ENCODE peak calls at places on chromosomes 6 and 20, in four cellular contexts. One of them, this sample, is unnamed. For H3K27me3, the result is how much of the 10 kb centered on the place peaks cover.

GRCh38 chr6:3919130-3919628 is 70.0 kb downstream of the FAM50B start:
- DNase-seq in HCT116: no peak
- DNase-seq in K562: no peak
- DNase-seq in HepG2: no peak
- DNase-seq in this sample: no peak

GRCh38 chr6:126145386-126145785 is 159.0 kb downstream of the TRMT11 start:
- DNase-seq in HepG2: no peak
- DNase-seq in K562: no peak
- DNase-seq in HCT116: no peak
- DNase-seq in this sample: no peak

GRCh38 chr20:44026932-44027685 is 112.5 kb downstream of the TOX2 start:
- DNase-seq in K562: no peak
- DNase-seq in HepG2: no peak
- DNase-seq in HCT116: no peak
- DNase-seq in this sample: no peak

GRCh38 chr6:31063906-31064435 is 48.4 kb downstream of the C6orf15 start:
- DNase-seq in K562: no peak
- DNase-seq in HCT116: no peak
- DNase-seq in HepG2: no peak
- DNase-seq in this sample: no peak

GRCh38 chr20:61665746-61666470 is 399.8 kb downstream of the TAF4 start:
- DNase-seq in HCT116: no peak
- DNase-seq in K562: no peak
- DNase-seq in HepG2: no peak
- DNase-seq in this sample: no peak

GRCh38 chr20:13996265-13996664 is 949 bp downstream of the MACROD2 start:
- DNase-seq in K562: no peak
- DNase-seq in HCT116: no peak
- DNase-seq in HepG2: no peak
- DNase-seq in this sample: no peak

GRCh38 chr20:46030290-46031013 is 1.4 kb downstream of the SLC12A5 start:
- DNase-seq in K562: no peak
- DNase-seq in HepG2: no peak
- DNase-seq in HCT116: no peak
- DNase-seq in this sample: no peak

GRCh38 chr6:113632220-113632864 is 224.8 kb upstream of the MARCKS start:
- DNase-seq in K562: no peak
- DNase-seq in HCT116: peak
- DNase-seq in HepG2: peak
- DNase-seq in this sample: peak

GRCh38 chr20:44050925-44051660 is 135.9 kb downstream of the JPH2 start:
- DNase-seq in HepG2: no peak
- DNase-seq in HCT116: no peak
- DNase-seq in K562: no peak
- DNase-seq in this sample: no peak

GRCh38 chr6:125795301-125795700 is 4.5 kb downstream of the NCOA7 start:
- DNase-seq in HepG2: no peak
- DNase-seq in HCT116: no peak
- DNase-seq in K562: no peak
- DNase-seq in this sample: no peak

GRCh38 chr20:37388831-37389230 is 42.9 kb downstream of the SRC start:
- DNase-seq in HCT116: no peak
- DNase-seq in HepG2: no peak
- DNase-seq in K562: no peak
- DNase-seq in this sample: no peak

GRCh38 chr6:6699741-6700367 is 111.3 kb downstream of the LY86 start:
- DNase-seq in HCT116: peak
- DNase-seq in HepG2: no peak
- DNase-seq in K562: peak
- DNase-seq in this sample: no peak

GRCh38 chr6:161273356-161273751 is 507 bp downstream of the AGPAT4 start:
- DNase-seq in HCT116: peak
- DNase-seq in HepG2: no peak
- DNase-seq in K562: no peak
- DNase-seq in this sample: no peak

GRCh38 chr6:24963887-24964570 is 28.3 kb upstream of the RIPOR2 start:
- DNase-seq in HepG2: no peak
- DNase-seq in K562: no peak
- DNase-seq in HCT116: no peak
- DNase-seq in this sample: no peak

GRCh38 chr20:12113468-12114371 is 196.0 kb downstream of the BTBD3 start:
- DNase-seq in K562: no peak
- DNase-seq in HepG2: no peak
- DNase-seq in HCT116: no peak
- DNase-seq in this sample: no peak

GRCh38 chr20:40192529-40192928 is 496.5 kb downstream of the MAFB start:
- DNase-seq in HCT116: no peak
- DNase-seq in HepG2: no peak
- DNase-seq in K562: no peak
- DNase-seq in this sample: no peak

DNA sequence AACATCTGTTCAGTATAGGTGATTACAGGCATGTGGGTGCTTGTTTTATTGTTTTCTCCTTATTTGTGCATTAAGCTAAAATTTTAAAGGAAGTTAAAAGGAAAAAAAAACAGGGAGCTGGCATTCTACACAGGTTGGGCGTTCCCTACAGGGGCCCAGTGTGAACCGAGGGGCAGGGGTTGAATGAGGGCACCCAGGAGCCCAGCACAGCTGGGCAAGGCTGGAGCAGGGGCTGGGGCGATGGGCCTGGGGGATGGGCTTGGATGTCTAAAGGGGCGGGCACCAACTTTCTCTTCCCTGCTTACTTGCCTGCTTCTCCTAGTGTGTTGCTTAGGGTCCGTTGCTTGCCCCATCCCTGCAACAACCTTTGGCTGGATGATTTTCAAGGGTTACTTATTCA is 230.2 kb upstream of the RNF24 start:
- DNase-seq in HCT116: no peak
- DNase-seq in K562: no peak
- DNase-seq in HepG2: no peak
- DNase-seq in this sample: no peak
- H3K27me3 ChIP-seq in HCT116: under half
- H3K27me3 ChIP-seq in K562: under half
- H3K27me3 ChIP-seq in HepG2: under half
- H3K27me3 ChIP-seq in this sample: under half

GRCh38 chr20:54624701-54625472 is 149.5 kb downstream of the DOK5 start:
- DNase-seq in HCT116: no peak
- DNase-seq in K562: no peak
- DNase-seq in HepG2: no peak
- DNase-seq in this sample: no peak
- TF ChIP-seq TCF7L2 in HCT116: no peak
- TF ChIP-seq TCF7L2 in K562: no peak
- TF ChIP-seq TCF7L2 in HepG2: no peak
- TF ChIP-seq TCF7L2 in this sample: no peak

DNA sequence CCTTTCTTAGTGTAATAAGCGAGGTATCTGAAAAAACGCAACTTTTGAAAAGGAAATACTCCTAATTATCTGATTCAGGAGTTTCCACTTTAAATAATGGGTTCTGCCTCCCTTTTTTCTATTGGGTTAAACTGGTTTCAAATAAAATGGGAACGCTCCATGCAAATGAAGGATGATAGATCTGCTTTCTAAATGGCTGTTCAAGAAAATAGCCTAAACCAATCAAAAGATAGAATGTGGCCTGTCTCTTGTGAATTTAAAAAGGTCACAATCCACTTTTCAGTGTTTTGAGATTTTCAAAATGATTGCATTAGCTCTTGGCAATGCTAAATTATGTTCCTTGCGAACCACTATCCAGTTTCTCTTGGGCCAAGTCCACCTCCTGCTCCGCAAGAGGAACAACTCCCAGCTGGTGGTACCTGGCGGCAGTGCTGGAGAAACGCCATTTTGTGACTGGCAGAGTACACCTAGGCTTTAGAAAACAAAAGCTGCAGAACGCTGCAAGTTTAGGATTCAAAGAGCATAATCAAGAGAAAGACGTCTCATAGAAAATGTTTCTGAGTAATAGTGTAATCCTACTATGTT is 56.8 kb downstream of the TRIM38 start:
- DNase-seq in HepG2: no peak
- DNase-seq in HCT116: no peak
- DNase-seq in K562: no peak
- DNase-seq in this sample: no peak
- H3K4me3 ChIP-seq in HepG2: no peak
- H3K4me3 ChIP-seq in HCT116: no peak
- H3K4me3 ChIP-seq in K562: no peak
- H3K4me3 ChIP-seq in this sample: peak

GRCh38 chr6:104928141-104928540 is 28.8 kb upstream of the LIN28B start:
- DNase-seq in HCT116: no peak
- DNase-seq in HepG2: no peak
- DNase-seq in K562: no peak
- DNase-seq in this sample: no peak

GRCh38 chr6:104929348-104929747 is 27.6 kb upstream of the LIN28B start:
- DNase-seq in HepG2: no peak
- DNase-seq in HCT116: no peak
- DNase-seq in K562: no peak
- DNase-seq in this sample: no peak

DNA sequence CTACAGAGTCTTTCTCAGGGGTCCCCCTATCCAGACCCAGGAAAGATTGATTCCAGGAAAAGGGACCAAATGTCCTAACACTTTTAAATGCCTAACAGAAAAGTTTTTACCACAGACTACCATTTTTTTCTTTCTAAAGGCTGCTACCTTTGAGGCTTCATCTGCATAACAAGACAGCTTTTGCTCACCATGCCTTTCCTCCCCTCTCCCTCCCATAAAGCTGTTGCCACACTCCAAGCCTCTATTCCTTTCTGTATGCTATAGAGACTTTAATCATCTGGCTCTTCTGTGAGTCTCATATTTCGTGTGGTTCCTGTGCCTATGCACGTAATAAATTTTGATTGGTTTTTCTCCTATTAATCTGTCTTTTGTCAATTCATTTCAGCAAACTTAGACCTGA is 26.0 kb upstream of the LIN28B start:
- DNase-seq in HCT116: no peak
- DNase-seq in HepG2: no peak
- DNase-seq in K562: no peak
- DNase-seq in this sample: no peak
- H3K27me3 ChIP-seq in HCT116: under half
- H3K27me3 ChIP-seq in HepG2: under half
- H3K27me3 ChIP-seq in K562: under half
- H3K27me3 ChIP-seq in this sample: under half

DNA sequence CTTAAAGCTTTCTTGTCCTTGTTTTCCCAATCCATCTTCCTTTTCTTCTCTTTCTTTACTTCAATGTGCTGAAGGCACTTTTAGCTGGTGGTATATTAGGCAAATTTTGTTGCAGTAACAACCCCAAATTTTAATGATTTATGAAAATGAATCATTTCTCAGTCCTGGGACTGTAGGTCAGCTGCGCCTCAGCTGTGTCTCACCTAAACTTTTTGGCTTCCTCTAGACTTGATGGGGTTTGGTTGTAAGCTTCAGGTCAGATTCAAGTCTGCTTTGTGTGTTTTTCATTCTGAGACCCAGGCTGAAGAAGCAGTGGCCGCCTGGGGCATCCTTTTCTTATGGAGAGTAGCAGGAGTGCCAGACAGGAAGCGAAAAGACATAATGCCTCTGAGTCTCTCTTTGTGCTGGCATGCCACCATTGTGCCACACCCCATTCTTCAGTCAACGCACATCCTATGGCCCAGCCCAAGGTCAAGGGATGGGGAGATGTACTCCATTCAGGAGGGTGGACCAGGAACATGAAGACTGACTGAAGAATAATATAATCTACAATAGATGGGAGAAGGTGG is 28.9 kb upstream of the CD83 start:
- DNase-seq in K562: no peak
- DNase-seq in HepG2: no peak
- DNase-seq in HCT116: no peak
- DNase-seq in this sample: no peak
- TF ChIP-seq TCF7L2 in K562: no peak
- TF ChIP-seq TCF7L2 in HepG2: no peak
- TF ChIP-seq TCF7L2 in HCT116: no peak
- TF ChIP-seq TCF7L2 in this sample: no peak

GRCh38 chr6:1701668-1702353 is 92.1 kb downstream of the FOXC1 start:
- DNase-seq in HepG2: no peak
- DNase-seq in K562: no peak
- DNase-seq in HCT116: no peak
- DNase-seq in this sample: no peak
- H3K4me3 ChIP-seq in HepG2: no peak
- H3K4me3 ChIP-seq in K562: no peak
- H3K4me3 ChIP-seq in HCT116: no peak
- H3K4me3 ChIP-seq in this sample: no peak

GRCh38 chr6:52138284-52138683 is 47.9 kb upstream of the IL17A start:
- DNase-seq in HCT116: no peak
- DNase-seq in K562: no peak
- DNase-seq in HepG2: no peak
- DNase-seq in this sample: no peak

GRCh38 chr6:52143551-52143950 is 42.6 kb upstream of the IL17A start:
- DNase-seq in HCT116: no peak
- DNase-seq in HepG2: no peak
- DNase-seq in K562: no peak
- DNase-seq in this sample: no peak

GRCh38 chr6:52141596-52141995 is 44.6 kb upstream of the IL17A start:
- DNase-seq in K562: no peak
- DNase-seq in HCT116: no peak
- DNase-seq in HepG2: no peak
- DNase-seq in this sample: no peak

GRCh38 chr6:52136934-52137467 is 49.2 kb upstream of the IL17A start:
- DNase-seq in HCT116: no peak
- DNase-seq in HepG2: no peak
- DNase-seq in K562: no peak
- DNase-seq in this sample: no peak

DNA sequence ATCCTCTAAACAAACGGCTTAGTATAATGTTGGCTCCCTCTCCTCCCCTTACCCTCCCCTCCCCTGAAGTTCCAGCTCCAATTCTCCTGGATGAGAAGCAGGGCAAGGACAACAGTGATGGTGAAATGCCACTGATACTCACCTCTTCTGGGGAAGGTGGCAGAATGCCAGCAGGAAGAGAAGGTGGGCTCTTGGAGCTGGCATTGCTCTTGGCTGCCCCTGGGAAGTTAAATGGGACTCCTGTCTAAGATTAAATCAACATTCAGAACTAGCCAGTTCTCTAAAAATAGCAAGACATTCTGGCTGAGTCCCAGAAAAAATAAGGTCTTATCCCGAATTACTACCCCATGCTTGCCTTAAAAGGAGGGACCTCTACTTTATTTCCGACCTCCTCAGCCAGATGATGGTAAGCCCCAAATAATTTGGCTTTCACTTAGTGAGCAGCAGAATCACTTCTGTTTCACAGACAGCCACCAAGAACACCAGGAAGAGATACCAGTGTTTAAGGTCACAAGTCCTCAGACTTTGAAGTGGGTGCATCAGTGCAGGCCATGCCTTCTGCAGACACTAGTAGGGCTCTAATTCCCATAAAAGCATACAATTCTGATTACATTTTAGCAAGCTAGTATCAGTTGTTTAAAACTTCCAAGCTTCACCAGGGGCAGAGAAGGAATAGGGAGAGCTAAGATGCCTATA is 46.0 kb upstream of the IL17A start:
- DNase-seq in HepG2: no peak
- DNase-seq in HCT116: no peak
- DNase-seq in K562: no peak
- DNase-seq in this sample: no peak
- H3K27me3 ChIP-seq in HepG2: under half
- H3K27me3 ChIP-seq in HCT116: half or more
- H3K27me3 ChIP-seq in K562: under half
- H3K27me3 ChIP-seq in this sample: under half

This sample was measured in Panc1.